ENCODE peak calls at places on chromosomes 12 and 14, in six cellular contexts. Y, U, Q, F, D and S are unnamed samples.

GRCh38 chr12:106428379-106428778 is 70.8 kb downstream of the POLR3B start:
- DNase-seq in U (no peak), D (no peak), Q (peak), Y (no peak), F (no peak), S (no peak)

GRCh38 chr12:130983328-130984017 is 29.8 kb downstream of the ADGRD1 start:
- DNase-seq in D (peak), U (no peak), Q (no peak), Y (no peak), F (no peak), S (peak)

GRCh38 chr12:64120568-64120967 is 101.5 kb downstream of the KICS2 start:
- DNase-seq in D (no peak), F (no peak), Q (no peak), U (no peak), Y (no peak), S (peak)

GRCh38 chr14:67539116-67539515 is 6.0 kb downstream of the PLEKHH1 start:
- DNase-seq in D (no peak), Q (no peak), U (no peak), F (no peak), Y (peak), S (no peak)

GRCh38 chr14:70114621-70115156 is 74.1 kb downstream of the SLC8A3 start:
- DNase-seq in Q (no peak), U (no peak), Y (no peak), D (no peak), F (no peak), S (no peak)

GRCh38 chr12:3152892-3153291 is 75.7 kb downstream of the TSPAN9 start:
- DNase-seq in Y (no peak), F (no peak), Q (no peak), D (no peak), U (peak), S (no peak)

GRCh38 chr12:71356569-71356968 is 83.0 kb upstream of the LGR5 start:
- DNase-seq in D (no peak), U (no peak), Q (no peak), F (no peak), Y (no peak), S (no peak)

GRCh38 chr12:123364532-123365140 is at the start of gene SBNO1:
- DNase-seq in Y (peak), Q (peak), D (peak), F (peak), U (peak), S (peak)

GRCh38 chr12:80838708-80839107 is 99.0 kb downstream of the LIN7A start:
- DNase-seq in Q (peak), D (no peak), F (no peak), U (no peak), Y (no peak), S (peak)

GRCh38 chr12:50090391-50090790 is 5.2 kb downstream of the SMARCD1 start:
- DNase-seq in U (no peak), Q (no peak), F (no peak), D (no peak), Y (no peak), S (no peak)

GRCh38 chr14:56342419-56342901 is 224.2 kb downstream of the PELI2 start:
- DNase-seq in F (no peak), D (no peak), Q (peak), U (no peak), Y (no peak), S (peak)

GRCh38 chr12:11545438-11546330 is 103.8 kb upstream of the ETV6 start:
- DNase-seq in F (no peak), Q (no peak), Y (no peak), D (no peak), U (peak), S (no peak)

GRCh38 chr12:93778306-93778705 is 101.1 kb downstream of the CRADD start:
- DNase-seq in F (no peak), Q (peak), Y (no peak), D (no peak), U (no peak), S (peak)

GRCh38 chr12:132872975-132873421 is 14.4 kb downstream of the CHFR start:
- DNase-seq in U (peak), Y (no peak), D (no peak), Q (no peak), F (no peak), S (no peak)

GRCh38 chr12:12081836-12082497 is 11.2 kb downstream of the BCL2L14 start:
- DNase-seq in Y (no peak), D (no peak), Q (peak), F (peak), U (no peak), S (peak)

GRCh38 chr12:95643251-95643650 is 92.0 kb upstream of the USP44 start:
- DNase-seq in Y (no peak), D (no peak), F (no peak), Q (no peak), U (no peak), S (no peak)

GRCh38 chr12:106506691-106507090 is 76.1 kb upstream of the RFX4 start:
- DNase-seq in D (no peak), Q (no peak), Y (no peak), U (no peak), F (no peak), S (no peak)

GRCh38 chr12:70178038-70178437 is 65.2 kb upstream of the CNOT2 start:
- DNase-seq in Y (no peak), D (no peak), U (no peak), Q (no peak), F (no peak), S (peak)

GRCh38 chr12:123131291-123131831 is 19.5 kb downstream of the PITPNM2 start:
- DNase-seq in U (no peak), D (no peak), Q (peak), F (peak), Y (no peak), S (no peak)

GRCh38 chr12:127558363-127558762 is 708.6 kb upstream of the TMEM132C start:
- DNase-seq in D (no peak), Y (no peak), F (no peak), U (no peak), Q (no peak), S (no peak)